ENCODE peak calls at places on chromosomes 13 and 19, in six cellular contexts. U, S, P, R, J and Q are unnamed samples.

GRCh38 chr13:25203256-25203794 is 31.2 kb upstream of the AMER2 start:
- DNase-seq in U (no peak), S (no peak), P (no peak), R (peak; percentile 22), J (no peak), Q (no peak)

GRCh38 chr13:112974125-112974524 is 5.1 kb downstream of the MCF2L start:
- DNase-seq in U (peak; percentile 47), S (no peak), P (no peak), R (no peak), J (no peak), Q (no peak)

GRCh38 chr13:46114599-46114998 is 9.8 kb upstream of the CPB2 start:
- DNase-seq in U (no peak), S (no peak), P (no peak), R (no peak), J (no peak), Q (no peak)

GRCh38 chr13:43272866-43273265 is 249.5 kb downstream of the DNAJC15 start:
- DNase-seq in U (no peak), S (no peak), P (no peak), R (peak; percentile 53), J (no peak), Q (no peak)

GRCh38 chr13:31007392-31007791 is 74.9 kb downstream of the TEX26 start:
- DNase-seq in U (no peak), S (peak; percentile 60), P (no peak), R (no peak), J (no peak), Q (no peak)

GRCh38 chr13:71672527-71672926 is 194.5 kb downstream of the DACH1 start:
- DNase-seq in U (no peak), S (peak; percentile 17), P (no peak), R (peak; percentile 16), J (no peak), Q (no peak)

GRCh38 chr19:30453768-30454167 is 81.6 kb downstream of the ZNF536 start:
- DNase-seq in U (no peak), S (no peak), P (no peak), R (no peak), J (no peak), Q (no peak)

GRCh38 chr13:43720780-43721397 is 65.9 kb downstream of the ENOX1 start:
- DNase-seq in U (no peak), S (no peak), P (no peak), R (no peak), J (no peak), Q (no peak)

GRCh38 chr13:98651716-98652115 is 74.8 kb upstream of the STK24 start:
- DNase-seq in U (no peak), S (no peak), P (peak; percentile 34), R (no peak), J (no peak), Q (no peak)

GRCh38 chr19:35938282-35939224 is 2.4 kb downstream of the LRFN3 start:
- DNase-seq in U (no peak), S (no peak), P (no peak), R (no peak), J (no peak), Q (no peak)
- H3K4me3 ChIP-seq in U (peak overlapping the region; percentile 81), S (peak overlapping the region; percentile 68), P (no peak overlapping the region), R (no peak overlapping the region), J (peak overlapping the region; percentile 78), Q (no peak overlapping the region)

GRCh38 chr19:45794627-45795026 is 2.0 kb upstream of the DMWD start:
- DNase-seq in U (no peak), S (no peak), P (no peak), R (no peak), J (no peak), Q (no peak)

GRCh38 chr19:45791744-45792481 is 732 bp downstream of the DMWD start:
- DNase-seq in U (no peak), S (no peak), P (no peak), R (no peak), J (no peak), Q (no peak)

GRCh38 chr19:45792482-45793177 is at the start of gene DMWD:
- DNase-seq in U (peak; percentile 100), S (peak; percentile 99), P (peak; percentile 100), R (peak; percentile 99), J (peak; percentile 98), Q (peak; percentile 92)

GRCh38 chr19:45790942-45791341 is 1.7 kb downstream of the DMWD start:
- DNase-seq in U (no peak), S (no peak), P (no peak), R (no peak), J (no peak), Q (no peak)

GRCh38 chr19:45793178-45793564 is 526 bp upstream of the DMWD start:
- DNase-seq in U (no peak), S (no peak), P (no peak), R (no peak), J (no peak), Q (no peak)
- H3K4me3 ChIP-seq in U (peak overlapping the region; percentile 77), S (no peak overlapping the region), P (no peak overlapping the region), R (no peak overlapping the region), J (peak overlapping the region; percentile 55), Q (no peak overlapping the region)

DNA sequence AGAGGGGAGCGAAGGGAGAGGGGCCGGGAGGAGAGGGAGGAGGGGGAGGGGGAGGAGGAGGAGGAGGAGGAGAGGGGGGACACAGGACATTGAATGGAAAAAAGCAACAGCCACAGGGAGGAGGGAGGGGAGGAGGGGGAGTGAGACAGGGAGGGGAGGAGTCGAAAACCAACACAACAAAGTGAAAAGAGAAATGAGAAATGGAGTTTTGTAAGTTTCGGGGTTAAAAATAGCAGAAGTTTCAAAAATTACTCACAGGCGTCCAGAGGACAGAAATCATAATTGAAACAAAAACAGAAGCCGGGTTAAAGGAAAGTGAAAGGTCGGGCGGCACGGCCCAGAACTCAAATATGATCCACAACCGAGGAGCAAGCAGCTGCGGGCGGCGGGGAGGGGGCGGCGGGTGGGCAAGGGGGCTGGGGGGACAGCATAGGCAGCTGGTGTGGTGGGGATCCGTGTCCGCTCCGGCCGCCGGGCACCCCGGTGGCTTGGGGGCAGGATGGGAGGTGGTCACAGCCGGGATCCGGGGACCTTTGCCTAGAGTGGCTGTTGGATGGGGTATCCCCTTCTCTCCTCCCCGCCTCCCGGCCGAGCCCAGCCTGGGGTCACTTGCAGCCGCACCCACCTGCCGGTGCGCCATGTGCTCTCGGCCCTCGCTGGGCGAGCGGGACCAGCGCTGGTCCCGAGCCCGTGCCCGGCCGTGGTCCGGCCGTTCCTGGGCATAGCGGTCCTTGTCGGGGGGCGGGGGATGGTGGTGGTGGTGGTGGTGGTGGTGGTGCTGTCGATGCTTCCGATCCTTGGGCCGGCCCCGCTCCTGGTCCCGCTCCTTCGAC is 58.1 kb downstream of the IER2 start:
- DNase-seq in U (no peak), S (no peak), P (peak; percentile 35), R (no peak), J (peak; percentile 75), Q (no peak)
- H3K4me3 ChIP-seq in U (peak overlapping the region; percentile 62), S (no peak overlapping the region), P (peak overlapping the region; percentile 39), R (no peak overlapping the region), J (peak overlapping the region; percentile 37), Q (peak overlapping the region; percentile 6)

DNA sequence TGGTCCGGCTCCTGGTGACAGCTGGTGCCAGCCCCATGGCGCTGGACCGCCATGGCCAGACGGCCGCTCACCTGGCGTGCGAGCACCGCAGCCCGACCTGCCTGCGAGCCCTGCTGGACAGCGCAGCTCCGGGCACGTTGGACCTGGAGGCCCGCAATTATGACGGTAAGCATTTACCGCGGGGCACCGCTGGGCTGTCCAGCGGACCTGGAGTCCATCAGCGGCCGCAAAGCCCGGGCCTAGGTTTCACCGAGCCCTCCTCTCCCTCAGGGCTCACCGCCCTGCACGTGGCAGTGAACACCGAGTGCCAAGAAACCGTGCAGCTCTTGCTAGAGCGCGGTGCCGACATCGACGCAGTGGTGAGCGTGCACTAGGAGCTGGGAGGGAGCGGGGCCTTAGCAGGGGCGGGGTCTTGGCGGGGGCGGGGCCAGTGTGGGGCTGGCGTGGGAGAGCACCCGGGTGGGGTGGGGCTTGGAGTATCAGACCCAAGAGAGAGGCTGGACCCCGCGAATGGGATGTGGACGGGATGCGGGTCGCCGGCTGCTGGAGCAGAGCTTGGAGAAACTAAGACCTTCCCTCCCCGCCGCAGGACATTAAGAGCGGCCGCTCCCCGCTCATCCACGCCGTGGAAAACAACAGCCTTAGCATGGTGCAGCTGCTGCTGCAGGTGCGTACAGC is 8.7 kb downstream of the BCL3 start:
- DNase-seq in U (peak; percentile 84), S (peak; percentile 89), P (peak; percentile 60), R (no peak), J (peak; percentile 88), Q (no peak)
- H3K4me3 ChIP-seq in U (peak overlapping the region; percentile 64), S (peak overlapping the region; percentile 28), P (peak overlapping the region; percentile 37), R (peak overlapping the region; percentile 39), J (peak overlapping the region; percentile 64), Q (peak overlapping the region; percentile 12)

GRCh38 chr13:110344320-110344719 is 37.2 kb downstream of the COL4A2 start:
- DNase-seq in U (no peak), S (no peak), P (no peak), R (no peak), J (no peak), Q (no peak)
- H3K4me3 ChIP-seq in U (no peak overlapping the region), S (no peak overlapping the region), P (no peak overlapping the region), R (no peak overlapping the region), J (no peak overlapping the region), Q (no peak overlapping the region)

GRCh38 chr13:111210082-111210481 is 95.0 kb downstream of the ARHGEF7 start:
- DNase-seq in U (no peak), S (no peak), P (no peak), R (no peak), J (no peak), Q (no peak)
- H3K4me3 ChIP-seq in U (peak overlapping the region; percentile 17), S (peak overlapping the region; percentile 21), P (peak overlapping the region; percentile 0), R (no peak overlapping the region), J (peak overlapping the region; percentile 31), Q (no peak overlapping the region)

GRCh38 chr13:83877901-83878300 is 4.4 kb downstream of the SLITRK1 start:
- DNase-seq in U (no peak), S (no peak), P (no peak), R (no peak), J (no peak), Q (no peak)

GRCh38 chr13:83876546-83876945 is 5.7 kb downstream of the SLITRK1 start:
- DNase-seq in U (no peak), S (no peak), P (no peak), R (no peak), J (no peak), Q (no peak)

GRCh38 chr13:83880275-83881027 is 1.8 kb downstream of the SLITRK1 start:
- DNase-seq in U (no peak), S (no peak), P (no peak), R (no peak), J (no peak), Q (no peak)

GRCh38 chr13:83879431-83880171 is 2.7 kb downstream of the SLITRK1 start:
- DNase-seq in U (no peak), S (no peak), P (no peak), R (no peak), J (no peak), Q (no peak)

GRCh38 chr13:83878691-83879410 is 3.4 kb downstream of the SLITRK1 start:
- DNase-seq in U (no peak), S (no peak), P (no peak), R (no peak), J (no peak), Q (no peak)
- H3K4me3 ChIP-seq in U (no peak overlapping the region), S (no peak overlapping the region), P (peak overlapping the region; percentile 31), R (no peak overlapping the region), J (peak overlapping the region; percentile 51), Q (peak overlapping the region; percentile 23)

DNA sequence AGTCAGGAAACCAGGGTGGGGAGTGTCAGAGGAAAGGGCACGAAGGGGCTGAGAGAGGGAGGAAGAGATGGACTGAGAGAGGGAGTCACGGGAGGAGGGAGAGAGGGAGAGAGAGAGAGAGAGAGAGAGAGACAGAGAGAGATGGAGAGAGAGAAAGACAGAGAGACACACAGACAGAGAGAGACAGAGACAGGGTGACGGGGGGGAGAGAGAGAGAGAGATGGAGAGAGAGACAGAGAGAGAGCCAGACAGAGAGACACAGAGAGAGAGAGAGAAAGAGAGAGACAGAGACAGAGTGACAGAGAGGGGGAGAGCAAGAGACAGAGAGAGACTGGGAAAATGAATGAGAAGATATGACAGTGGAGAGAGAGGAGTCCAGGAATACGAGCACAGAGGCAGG is 494 bp upstream of the KLK14 start:
- DNase-seq in U (no peak), S (no peak), P (no peak), R (no peak), J (no peak), Q (no peak)
- H3K4me3 ChIP-seq in U (no peak overlapping the region), S (no peak overlapping the region), P (no peak overlapping the region), R (no peak overlapping the region), J (no peak overlapping the region), Q (no peak overlapping the region)